ENCODE peak calls at places on chromosomes 3 and 15, in six cellular contexts. One of them, this sample, is unnamed.

GRCh38 chr3:134641671-134642300 is 9.0 kb downstream of the KY start:
- DNase-seq in GM10248: no peak
- DNase-seq in activated CD8-positive, alpha-beta memory T cell treated with anti-CD3 and anti-CD28 coated beads, Interleukin-2, amount 10 ng/mL, durations not matched to agents 7 days and 5 days: no peak
- DNase-seq in T47D: no peak
- DNase-seq in endothelial cell: no peak
- DNase-seq in non-pigmented ciliary epithelial cell: no peak
- DNase-seq in this sample: no peak

GRCh38 chr3:143343944-143344343 is 224.4 kb downstream of the CHST2 start:
- DNase-seq in non-pigmented ciliary epithelial cell: no peak
- DNase-seq in endothelial cell: no peak
- DNase-seq in T47D: no peak
- DNase-seq in activated CD8-positive, alpha-beta memory T cell treated with anti-CD3 and anti-CD28 coated beads, Interleukin-2, amount 10 ng/mL, durations not matched to agents 7 days and 5 days: no peak
- DNase-seq in GM10248: no peak
- DNase-seq in this sample: no peak

GRCh38 chr3:44892689-44893088 is 18.3 kb downstream of the TGM4 start:
- DNase-seq in endothelial cell: no peak
- DNase-seq in non-pigmented ciliary epithelial cell: peak
- DNase-seq in T47D: no peak
- DNase-seq in GM10248: no peak
- DNase-seq in activated CD8-positive, alpha-beta memory T cell treated with anti-CD3 and anti-CD28 coated beads, Interleukin-2, amount 10 ng/mL, durations not matched to agents 7 days and 5 days: no peak
- DNase-seq in this sample: no peak

GRCh38 chr3:174439621-174440349 is 419.3 kb upstream of the NAALADL2 start:
- DNase-seq in GM10248: no peak
- DNase-seq in activated CD8-positive, alpha-beta memory T cell treated with anti-CD3 and anti-CD28 coated beads, Interleukin-2, amount 10 ng/mL, durations not matched to agents 7 days and 5 days: no peak
- DNase-seq in T47D: peak
- DNase-seq in non-pigmented ciliary epithelial cell: peak
- DNase-seq in endothelial cell: peak
- DNase-seq in this sample: no peak

GRCh38 chr3:115245437-115245836 is 98.3 kb upstream of the ZBTB20 start:
- DNase-seq in T47D: no peak
- DNase-seq in non-pigmented ciliary epithelial cell: peak
- DNase-seq in GM10248: no peak
- DNase-seq in activated CD8-positive, alpha-beta memory T cell treated with anti-CD3 and anti-CD28 coated beads, Interleukin-2, amount 10 ng/mL, durations not matched to agents 7 days and 5 days: no peak
- DNase-seq in endothelial cell: no peak
- DNase-seq in this sample: no peak

GRCh38 chr15:71705151-71705550 is 105.2 kb upstream of the NR2E3 start:
- DNase-seq in activated CD8-positive, alpha-beta memory T cell treated with anti-CD3 and anti-CD28 coated beads, Interleukin-2, amount 10 ng/mL, durations not matched to agents 7 days and 5 days: no peak
- DNase-seq in T47D: no peak
- DNase-seq in endothelial cell: no peak
- DNase-seq in non-pigmented ciliary epithelial cell: no peak
- DNase-seq in GM10248: no peak
- DNase-seq in this sample: no peak

GRCh38 chr3:134463676-134464611 is 21.8 kb downstream of the ANAPC13 start:
- DNase-seq in activated CD8-positive, alpha-beta memory T cell treated with anti-CD3 and anti-CD28 coated beads, Interleukin-2, amount 10 ng/mL, durations not matched to agents 7 days and 5 days: no peak
- DNase-seq in endothelial cell: peak
- DNase-seq in T47D: no peak
- DNase-seq in non-pigmented ciliary epithelial cell: peak
- DNase-seq in GM10248: no peak
- DNase-seq in this sample: no peak

GRCh38 chr15:51155016-51155580 is 60.4 kb upstream of the TNFAIP8L3 start:
- DNase-seq in activated CD8-positive, alpha-beta memory T cell treated with anti-CD3 and anti-CD28 coated beads, Interleukin-2, amount 10 ng/mL, durations not matched to agents 7 days and 5 days: no peak
- DNase-seq in GM10248: no peak
- DNase-seq in endothelial cell: no peak
- DNase-seq in T47D: peak
- DNase-seq in non-pigmented ciliary epithelial cell: no peak
- DNase-seq in this sample: no peak

This sample was measured in stimulated activated naive B cell treated with anti-CD40 and anti-IgM and Interleukin-4, amounts not matched to agents 10 μg/mL and 1 μg/mL and 100 μg/mL, for 72 hours.